ENCODE peak calls at places on chromosome 2, in six cellular contexts. One of them, this sample, is unnamed. For H3K4me1, the result is how much of the 10 kb centered on the place peaks cover.

GRCh38 chr2:63056309-63057065 is 5.9 kb downstream of the OTX1 start:
- DNase-seq in NT2/D1: no peak
- DNase-seq in mesendoderm: peak
- DNase-seq in adrenal gland: no peak
- DNase-seq in A549: no peak
- DNase-seq in neural progenitor cell: peak
- DNase-seq in this sample: no peak

GRCh38 chr2:239145106-239145505 is 255.7 kb downstream of the HDAC4 start:
- DNase-seq in neural progenitor cell: no peak
- DNase-seq in adrenal gland: no peak
- DNase-seq in NT2/D1: no peak
- DNase-seq in A549: no peak
- DNase-seq in mesendoderm: peak
- DNase-seq in this sample: no peak

GRCh38 chr2:171957061-171957460 is 34.8 kb downstream of the HAT1 start:
- DNase-seq in mesendoderm: peak
- DNase-seq in A549: no peak
- DNase-seq in adrenal gland: no peak
- DNase-seq in NT2/D1: no peak
- DNase-seq in neural progenitor cell: peak
- DNase-seq in this sample: no peak

GRCh38 chr2:95022309-95023221 is 2.9 kb upstream of the MAL start:
- DNase-seq in adrenal gland: peak
- DNase-seq in mesendoderm: peak
- DNase-seq in NT2/D1: peak
- DNase-seq in A549: peak
- DNase-seq in neural progenitor cell: peak
- DNase-seq in this sample: peak

GRCh38 chr2:28175028-28175427 is 217.6 kb upstream of the FOSL2 start:
- DNase-seq in A549: no peak
- DNase-seq in mesendoderm: peak
- DNase-seq in neural progenitor cell: no peak
- DNase-seq in adrenal gland: no peak
- DNase-seq in NT2/D1: no peak
- DNase-seq in this sample: no peak

GRCh38 chr2:168530980-168531379 is 74.9 kb downstream of the CERS6 start:
- DNase-seq in mesendoderm: no peak
- DNase-seq in adrenal gland: no peak
- DNase-seq in A549: no peak
- DNase-seq in NT2/D1: no peak
- DNase-seq in neural progenitor cell: no peak
- DNase-seq in this sample: no peak

GRCh38 chr2:151827564-151828142 is 568 bp downstream of the ARL5A start:
- DNase-seq in adrenal gland: peak
- DNase-seq in A549: peak
- DNase-seq in NT2/D1: peak
- DNase-seq in neural progenitor cell: peak
- DNase-seq in mesendoderm: peak
- DNase-seq in this sample: peak

GRCh38 chr2:174670446-174670845 is 72.8 kb upstream of the WIPF1 start:
- DNase-seq in adrenal gland: no peak
- DNase-seq in neural progenitor cell: no peak
- DNase-seq in NT2/D1: no peak
- DNase-seq in mesendoderm: no peak
- DNase-seq in A549: no peak
- DNase-seq in this sample: no peak

GRCh38 chr2:160494243-160494642 is 636 bp upstream of the RBMS1 start:
- DNase-seq in adrenal gland: no peak
- DNase-seq in neural progenitor cell: no peak
- DNase-seq in NT2/D1: no peak
- DNase-seq in A549: no peak
- DNase-seq in mesendoderm: no peak
- DNase-seq in this sample: no peak

GRCh38 chr2:197304556-197305011 is 6.0 kb downstream of the ANKRD44 start:
- DNase-seq in mesendoderm: no peak
- DNase-seq in NT2/D1: no peak
- DNase-seq in neural progenitor cell: no peak
- DNase-seq in adrenal gland: no peak
- DNase-seq in A549: no peak
- DNase-seq in this sample: no peak

GRCh38 chr2:209160800-209161588 is 262.9 kb upstream of the MAP2 start:
- DNase-seq in neural progenitor cell: no peak
- DNase-seq in NT2/D1: no peak
- DNase-seq in adrenal gland: no peak
- DNase-seq in mesendoderm: no peak
- DNase-seq in A549: no peak
- DNase-seq in this sample: peak

GRCh38 chr2:185811580-185811979 is 73.0 kb downstream of the FSIP2 start:
- DNase-seq in mesendoderm: peak
- DNase-seq in neural progenitor cell: peak
- DNase-seq in NT2/D1: peak
- DNase-seq in adrenal gland: no peak
- DNase-seq in A549: no peak
- DNase-seq in this sample: no peak

GRCh38 chr2:81093031-81093430 is 788.5 kb upstream of the LRRTM1 start:
- DNase-seq in A549: no peak
- DNase-seq in neural progenitor cell: no peak
- DNase-seq in adrenal gland: no peak
- DNase-seq in NT2/D1: no peak
- DNase-seq in mesendoderm: peak
- DNase-seq in this sample: no peak

GRCh38 chr2:188320861-188321260 is 29.2 kb downstream of the GULP1 start:
- DNase-seq in A549: no peak
- DNase-seq in NT2/D1: no peak
- DNase-seq in adrenal gland: no peak
- DNase-seq in mesendoderm: no peak
- DNase-seq in neural progenitor cell: no peak
- DNase-seq in this sample: no peak

GRCh38 chr2:230106771-230107170 is 38.0 kb upstream of the SLC16A14 start:
- DNase-seq in mesendoderm: no peak
- DNase-seq in A549: no peak
- DNase-seq in NT2/D1: no peak
- DNase-seq in adrenal gland: no peak
- DNase-seq in neural progenitor cell: no peak
- DNase-seq in this sample: no peak

GRCh38 chr2:163044116-163044515 is 205.5 kb upstream of the KCNH7 start:
- DNase-seq in adrenal gland: no peak
- DNase-seq in A549: no peak
- DNase-seq in neural progenitor cell: no peak
- DNase-seq in mesendoderm: no peak
- DNase-seq in NT2/D1: no peak
- DNase-seq in this sample: no peak

GRCh38 chr2:10864888-10865551 is 46.7 kb upstream of the KCNF1 start:
- DNase-seq in mesendoderm: no peak
- DNase-seq in neural progenitor cell: no peak
- DNase-seq in NT2/D1: no peak
- DNase-seq in adrenal gland: peak
- DNase-seq in A549: no peak
- DNase-seq in this sample: no peak

GRCh38 chr2:1954061-1954460 is 209.7 kb upstream of the PXDN start:
- DNase-seq in neural progenitor cell: no peak
- DNase-seq in A549: no peak
- DNase-seq in mesendoderm: no peak
- DNase-seq in adrenal gland: no peak
- DNase-seq in NT2/D1: no peak
- DNase-seq in this sample: no peak

GRCh38 chr2:161415041-161415440 is 1.1 kb upstream of the TBR1 start:
- DNase-seq in A549: no peak
- DNase-seq in neural progenitor cell: peak
- DNase-seq in adrenal gland: no peak
- DNase-seq in NT2/D1: no peak
- DNase-seq in mesendoderm: peak
- DNase-seq in this sample: no peak

GRCh38 chr2:223854741-223855140 is 17.4 kb upstream of the AP1S3 start:
- DNase-seq in NT2/D1: no peak
- DNase-seq in neural progenitor cell: no peak
- DNase-seq in adrenal gland: no peak
- DNase-seq in A549: no peak
- DNase-seq in mesendoderm: no peak
- DNase-seq in this sample: no peak

GRCh38 chr2:8281234-8281633 is 400.6 kb upstream of the ID2 start:
- DNase-seq in NT2/D1: no peak
- DNase-seq in neural progenitor cell: no peak
- DNase-seq in A549: no peak
- DNase-seq in mesendoderm: no peak
- DNase-seq in adrenal gland: no peak
- DNase-seq in this sample: no peak

GRCh38 chr2:232875256-232876070 is 5.4 kb downstream of the SNORC start:
- DNase-seq in neural progenitor cell: peak
- DNase-seq in NT2/D1: no peak
- DNase-seq in mesendoderm: no peak
- DNase-seq in A549: no peak
- DNase-seq in adrenal gland: peak
- DNase-seq in this sample: no peak

GRCh38 chr2:101327863-101328394 is 19.4 kb upstream of the RNF149 start:
- DNase-seq in NT2/D1: no peak
- DNase-seq in A549: no peak
- DNase-seq in mesendoderm: peak
- DNase-seq in adrenal gland: no peak
- DNase-seq in neural progenitor cell: no peak
- DNase-seq in this sample: no peak

GRCh38 chr2:97728091-97728596 is 14.8 kb downstream of the ZAP70 start:
- DNase-seq in mesendoderm: no peak
- DNase-seq in adrenal gland: no peak
- DNase-seq in neural progenitor cell: no peak
- DNase-seq in A549: no peak
- DNase-seq in NT2/D1: no peak
- DNase-seq in this sample: peak

GRCh38 chr2:100834221-100834620 is 14.3 kb downstream of the NPAS2 start:
- DNase-seq in NT2/D1: no peak
- DNase-seq in adrenal gland: no peak
- DNase-seq in neural progenitor cell: no peak
- DNase-seq in mesendoderm: no peak
- DNase-seq in A549: no peak
- DNase-seq in this sample: no peak

GRCh38 chr2:186755066-186755465 is 61.2 kb downstream of the FAM171B start:
- DNase-seq in NT2/D1: no peak
- DNase-seq in A549: no peak
- DNase-seq in adrenal gland: no peak
- DNase-seq in mesendoderm: no peak
- DNase-seq in neural progenitor cell: no peak
- DNase-seq in this sample: no peak

GRCh38 chr2:144361742-144362141 is 158.2 kb downstream of the ZEB2 start:
- DNase-seq in mesendoderm: no peak
- DNase-seq in neural progenitor cell: no peak
- DNase-seq in adrenal gland: no peak
- DNase-seq in NT2/D1: no peak
- DNase-seq in A549: no peak
- DNase-seq in this sample: no peak

DNA sequence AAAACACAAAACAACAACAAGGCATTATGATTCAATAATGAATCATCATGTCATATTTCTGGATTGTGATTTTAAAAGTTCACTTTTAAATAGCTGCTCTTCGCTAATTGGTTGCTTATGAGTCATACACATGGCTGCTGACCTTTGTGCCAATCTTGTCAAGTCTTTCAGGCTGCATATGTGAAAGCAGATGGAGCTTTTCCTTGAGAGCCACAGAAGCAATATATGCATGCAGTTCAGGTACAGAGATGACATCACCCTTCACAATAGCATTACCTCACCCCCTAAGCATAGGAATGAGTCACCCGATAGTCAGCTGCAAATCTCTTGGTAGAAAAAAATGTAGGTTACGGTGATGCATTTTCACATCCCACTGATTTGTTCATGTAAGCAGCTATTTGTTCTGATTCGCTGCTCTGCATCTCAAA is 27.2 kb downstream of the EIF2AK3 start:
- DNase-seq in neural progenitor cell: peak
- DNase-seq in adrenal gland: peak
- DNase-seq in A549: peak
- DNase-seq in NT2/D1: peak
- DNase-seq in mesendoderm: peak
- DNase-seq in this sample: no peak
- H3K4me3 ChIP-seq in neural progenitor cell: no peak
- H3K4me3 ChIP-seq in adrenal gland: no peak
- H3K4me3 ChIP-seq in A549: no peak
- H3K4me3 ChIP-seq in NT2/D1: no peak
- H3K4me3 ChIP-seq in mesendoderm: no peak
- H3K4me3 ChIP-seq in this sample: no peak

DNA sequence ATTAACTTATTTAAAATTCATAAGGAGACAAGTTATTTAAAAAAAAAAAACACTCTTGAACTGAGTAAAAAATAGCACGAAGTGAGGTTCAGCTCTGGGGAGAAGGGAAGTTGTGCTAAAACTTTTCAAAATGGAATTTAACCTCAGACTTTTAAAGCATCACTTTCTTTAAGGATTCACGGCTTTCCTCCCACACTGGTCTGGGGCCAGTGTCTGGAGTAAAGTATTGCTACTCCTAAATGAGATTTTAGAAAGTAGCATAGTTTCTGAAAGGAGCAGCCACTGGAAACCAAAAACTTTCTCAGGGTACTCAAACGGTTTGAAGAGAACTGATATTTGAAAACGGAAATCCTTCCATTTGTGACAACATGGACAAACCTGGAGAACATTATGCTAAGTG is 97.7 kb upstream of the CYP1B1 start:
- DNase-seq in adrenal gland: no peak
- DNase-seq in NT2/D1: no peak
- DNase-seq in mesendoderm: no peak
- DNase-seq in A549: no peak
- DNase-seq in neural progenitor cell: no peak
- DNase-seq in this sample: no peak
- H3K4me1 ChIP-seq in adrenal gland: under half
- H3K4me1 ChIP-seq in NT2/D1: under half
- H3K4me1 ChIP-seq in mesendoderm: under half
- H3K4me1 ChIP-seq in A549: under half
- H3K4me1 ChIP-seq in neural progenitor cell: under half
- H3K4me1 ChIP-seq in this sample: half or more

GRCh38 chr2:226953206-226953605 is 117.4 kb downstream of the RHBDD1 start:
- DNase-seq in A549: no peak
- DNase-seq in adrenal gland: no peak
- DNase-seq in mesendoderm: no peak
- DNase-seq in NT2/D1: no peak
- DNase-seq in neural progenitor cell: no peak
- DNase-seq in this sample: no peak
- H3K4me3 ChIP-seq in A549: no peak
- H3K4me3 ChIP-seq in adrenal gland: no peak
- H3K4me3 ChIP-seq in mesendoderm: no peak
- H3K4me3 ChIP-seq in NT2/D1: no peak
- H3K4me3 ChIP-seq in neural progenitor cell: no peak
- H3K4me3 ChIP-seq in this sample: no peak

GRCh38 chr2:73997813-73998212 is 13.1 kb downstream of the TET3 start:
- DNase-seq in adrenal gland: no peak
- DNase-seq in A549: no peak
- DNase-seq in mesendoderm: peak
- DNase-seq in neural progenitor cell: no peak
- DNase-seq in NT2/D1: no peak
- DNase-seq in this sample: no peak

GRCh38 chr2:73999881-74000597 is 15.3 kb downstream of the TET3 start:
- DNase-seq in NT2/D1: no peak
- DNase-seq in mesendoderm: no peak
- DNase-seq in A549: no peak
- DNase-seq in neural progenitor cell: no peak
- DNase-seq in adrenal gland: no peak
- DNase-seq in this sample: no peak

GRCh38 chr2:73998451-73998850 is 13.7 kb downstream of the TET3 start:
- DNase-seq in mesendoderm: no peak
- DNase-seq in NT2/D1: no peak
- DNase-seq in neural progenitor cell: no peak
- DNase-seq in A549: no peak
- DNase-seq in adrenal gland: no peak
- DNase-seq in this sample: no peak

GRCh38 chr2:74001121-74001520 is 16.4 kb downstream of the TET3 start:
- DNase-seq in adrenal gland: no peak
- DNase-seq in neural progenitor cell: no peak
- DNase-seq in A549: no peak
- DNase-seq in mesendoderm: no peak
- DNase-seq in NT2/D1: no peak
- DNase-seq in this sample: no peak

GRCh38 chr2:73998933-73999332 is 14.2 kb downstream of the TET3 start:
- DNase-seq in mesendoderm: no peak
- DNase-seq in A549: no peak
- DNase-seq in adrenal gland: no peak
- DNase-seq in neural progenitor cell: no peak
- DNase-seq in NT2/D1: no peak
- DNase-seq in this sample: no peak
- H3K4me1 ChIP-seq in mesendoderm: under half
- H3K4me1 ChIP-seq in A549: under half
- H3K4me1 ChIP-seq in adrenal gland: under half
- H3K4me1 ChIP-seq in neural progenitor cell: under half
- H3K4me1 ChIP-seq in NT2/D1: under half
- H3K4me1 ChIP-seq in this sample: under half

This sample was measured in left lung.